ENCODE peak calls at places on chromosome 1, in seven cellular contexts. H is right lobe of liver, P is hepatocyte, W is MM.1S, A is body of pancreas, U is A549, Y is Panc1. B is an unnamed sample.

GRCh38 chr1:96508226-96508625 is 213.4 kb upstream of the PTBP2 start:
- DNase-seq in W (no peak), A (no peak), P (no peak), H (no peak), U (no peak), Y (no peak), B (no peak)

GRCh38 chr1:172662464-172663109 is 3.7 kb downstream of the FASLG start:
- DNase-seq in U (no peak), A (peak; percentile 27), H (no peak), W (peak; percentile 70), Y (no peak), P (no peak), B (peak; percentile 32)

GRCh38 chr1:184805667-184806295 is 51.1 kb upstream of the EDEM3 start:
- DNase-seq in U (peak; percentile 76), A (peak; percentile 93), W (peak; percentile 81), P (peak; percentile 92), Y (peak; percentile 82), H (peak; percentile 90), B (peak; percentile 83)

GRCh38 chr1:186628910-186629309 is 51.3 kb downstream of the PTGS2 start:
- DNase-seq in P (no peak), U (no peak), H (no peak), W (no peak), A (no peak), Y (no peak), B (no peak)

GRCh38 chr1:40185951-40186864 is 25.0 kb downstream of the RLF start:
- DNase-seq in P (no peak), U (no peak), A (no peak), W (peak; percentile 82), Y (no peak), H (no peak), B (no peak)

GRCh38 chr1:239778221-239778813 is 313.4 kb upstream of the FMN2 start:
- DNase-seq in W (no peak), Y (no peak), P (no peak), H (no peak), U (no peak), A (no peak), B (no peak)

GRCh38 chr1:162283657-162284056 is 93.0 kb downstream of the SPATA46 start:
- DNase-seq in A (peak; percentile 74), P (no peak), W (no peak), U (no peak), H (peak; percentile 71), Y (no peak), B (no peak)

GRCh38 chr1:87833158-87833557 is 504.5 kb downstream of the LMO4 start:
- DNase-seq in Y (no peak), P (no peak), A (no peak), U (no peak), H (no peak), W (no peak), B (no peak)

GRCh38 chr1:195584870-195585624 is 1023.2 kb downstream of the KCNT2 start:
- DNase-seq in Y (no peak), H (no peak), A (no peak), W (no peak), P (no peak), U (no peak), B (no peak)

GRCh38 chr1:2049225-2049516 is 1.0 kb upstream of the PRKCZ start:
- DNase-seq in U (no peak), Y (no peak), A (no peak), H (no peak), W (no peak), P (no peak), B (no peak)
- H3K27ac ChIP-seq in U (peak overlapping the region; percentile 97), Y (peak overlapping the region; percentile 66), A (no peak overlapping the region), H (peak overlapping the region; percentile 75), W (no peak overlapping the region), P (peak overlapping the region; percentile 98), B (peak overlapping the region; percentile 71)

DNA sequence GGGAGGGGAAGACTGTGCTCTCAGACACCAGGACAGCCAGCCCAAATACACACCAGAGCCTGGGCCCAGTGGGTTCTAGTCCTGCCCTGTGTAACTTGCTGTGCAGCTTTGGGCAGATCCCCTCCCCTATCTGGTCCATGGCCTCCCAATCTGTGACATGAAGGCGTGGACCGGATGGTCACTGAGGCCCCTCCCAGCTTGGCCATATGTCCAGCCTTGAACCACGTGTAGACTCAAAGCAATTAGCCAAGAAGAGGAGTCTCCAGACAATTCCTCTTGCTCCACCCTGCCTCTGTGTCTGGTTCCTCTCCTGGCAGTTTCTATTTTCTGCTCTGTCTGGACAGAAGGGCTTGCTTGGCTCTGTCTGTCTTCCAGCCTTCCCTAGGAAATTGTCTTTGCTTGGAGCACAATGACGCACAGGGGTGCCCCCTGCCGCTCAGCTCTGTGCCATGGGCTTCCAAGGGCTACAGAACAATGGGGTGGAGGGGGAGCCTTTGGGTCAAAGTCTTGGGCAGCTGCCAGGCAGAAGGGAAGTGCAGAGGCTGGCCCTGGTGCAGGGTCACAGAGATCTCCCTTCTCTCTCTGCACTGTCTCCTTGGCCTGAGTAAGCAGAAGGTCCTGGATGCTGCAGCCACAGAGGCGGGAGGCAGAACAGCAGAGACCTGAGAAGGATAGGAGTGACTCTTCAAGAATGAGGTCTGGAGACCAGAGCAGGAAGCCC is 66.1 kb downstream of the TENT5C start:
- DNase-seq in A (peak; percentile 78), P (peak; percentile 59), U (no peak), H (peak; percentile 63), Y (no peak), W (no peak), B (no peak)
- TF ChIP-seq CTCF in A (peak; percentile 49), P (peak; percentile 37), U (no peak), H (peak; percentile 30), Y (peak; percentile 39), W (no peak), B (no peak)

GRCh38 chr1:156692958-156693857 is 12.2 kb downstream of the CRABP2 start:
- DNase-seq in P (peak; percentile 92), W (no peak), U (no peak), Y (no peak), A (peak; percentile 84), H (no peak), B (no peak)

GRCh38 chr1:156692409-156692957 is 12.9 kb downstream of the CRABP2 start:
- DNase-seq in Y (no peak), W (no peak), P (no peak), A (peak; percentile 62), U (no peak), H (no peak), B (no peak)

GRCh38 chr1:156696755-156697154 is 8.6 kb downstream of the CRABP2 start:
- DNase-seq in U (no peak), W (no peak), A (no peak), H (no peak), P (no peak), Y (no peak), B (no peak)

GRCh38 chr1:156693858-156694562 is 11.4 kb downstream of the CRABP2 start:
- DNase-seq in H (no peak), W (no peak), A (no peak), U (no peak), Y (no peak), P (peak; percentile 69), B (no peak)

GRCh38 chr1:156694563-156694962 is 10.8 kb downstream of the CRABP2 start:
- DNase-seq in H (no peak), Y (no peak), A (no peak), W (no peak), P (no peak), U (no peak), B (no peak)
- H3K27ac ChIP-seq in H (no peak overlapping the region), Y (peak overlapping the region; percentile 95), A (no peak overlapping the region), W (no peak overlapping the region), P (peak overlapping the region; percentile 96), U (peak overlapping the region; percentile 23), B (peak overlapping the region; percentile 82)

GRCh38 chr1:113390871-113391642 is 742 bp downstream of the MAGI3 start:
- DNase-seq in P (peak; percentile 65), H (peak; percentile 71), W (peak; percentile 40), Y (no peak), U (peak; percentile 8), A (peak; percentile 73), B (peak; percentile 23)
- TF ChIP-seq CTCF in P (no peak), H (no peak), W (no peak), Y (peak; percentile 18), U (peak; percentile 14), A (no peak), B (no peak)

DNA sequence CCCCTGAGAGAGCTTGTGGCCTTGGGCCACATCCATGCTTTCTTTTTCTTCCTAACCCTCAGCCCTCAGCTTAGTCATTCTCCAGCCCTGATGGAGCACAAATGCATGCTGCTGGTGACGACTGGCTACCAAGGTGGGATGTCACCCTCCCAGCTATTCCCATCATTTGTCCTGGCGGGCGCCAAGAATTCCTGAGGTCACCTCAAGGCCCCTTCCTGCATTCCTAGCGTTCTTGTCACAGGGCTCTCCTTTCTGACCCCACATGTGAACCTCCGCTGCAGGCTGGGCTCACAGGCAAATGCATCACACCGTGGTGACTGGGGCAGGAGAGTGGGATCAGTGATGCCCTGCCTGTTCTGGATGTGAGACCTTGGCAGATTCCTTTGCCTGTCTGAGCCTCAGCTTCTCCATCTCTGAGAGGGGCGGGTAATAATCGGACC is 53.4 kb upstream of the IFFO2 start:
- DNase-seq in A (peak; percentile 72), P (no peak), H (no peak), U (peak; percentile 79), W (no peak), Y (peak; percentile 80), B (peak; percentile 51)
- H3K27ac ChIP-seq in A (peak overlapping the region; percentile 92), P (peak overlapping the region; percentile 90), H (peak overlapping the region; percentile 94), U (peak overlapping the region; percentile 100), W (no peak overlapping the region), Y (peak overlapping the region; percentile 97), B (peak overlapping the region; percentile 95)

GRCh38 chr1:19666139-19666465 is 1.4 kb downstream of the HTR6 start:
- DNase-seq in H (no peak), U (no peak), P (no peak), A (no peak), W (no peak), Y (no peak), B (no peak)

GRCh38 chr1:19664453-19665043 is at the start of gene HTR6:
- DNase-seq in U (no peak), A (no peak), P (peak; percentile 42), W (no peak), Y (no peak), H (no peak), B (no peak)

GRCh38 chr1:19665044-19665455 is 375 bp downstream of the HTR6 start:
- DNase-seq in Y (no peak), U (no peak), W (no peak), H (no peak), P (no peak), A (no peak), B (no peak)

GRCh38 chr1:19662313-19662712 is 2.4 kb upstream of the HTR6 start:
- DNase-seq in U (no peak), Y (no peak), W (no peak), A (no peak), P (no peak), H (no peak), B (no peak)

GRCh38 chr1:19665456-19666138 is 922 bp downstream of the HTR6 start:
- DNase-seq in W (no peak), H (no peak), P (no peak), A (no peak), Y (no peak), U (no peak), B (no peak)
- TF ChIP-seq CTCF in W (no peak), H (no peak), P (no peak), A (no peak), Y (no peak), U (no peak), B (no peak)

GRCh38 chr1:145692785-145693443 is 14.3 kb downstream of the PDZK1 start:
- DNase-seq in P (no peak), U (no peak), Y (no peak), H (no peak), W (no peak), A (no peak), B (no peak)
- H3K27ac ChIP-seq in P (no peak overlapping the region), U (no peak overlapping the region), Y (no peak overlapping the region), H (peak overlapping the region; percentile 76), W (no peak overlapping the region), A (no peak overlapping the region), B (peak overlapping the region; percentile 34)